ENCODE peak calls at places on chromosomes 7 and 10, in four cellular contexts. E, K, A and Y are unnamed samples.

GRCh38 chr10:45044290-45044689 is 43.6 kb downstream of the ZNF22 start:
- DNase-seq in K (no peak), A (no peak), E (no peak), Y (no peak)

GRCh38 chr10:103278862-103279298 is 1.9 kb downstream of the INA start:
- DNase-seq in K (peak; percentile 29), E (peak; percentile 29), A (no peak), Y (peak; percentile 71)

GRCh38 chr10:119849031-119849789 is 23.4 kb downstream of the MCMBP start:
- DNase-seq in E (no peak), A (peak; percentile 42), K (no peak), Y (peak; percentile 39)

GRCh38 chr10:132784582-132785432 is 1.1 kb downstream of the NKX6-2 start:
- DNase-seq in K (no peak), A (no peak), E (no peak), Y (no peak)

GRCh38 chr7:104207731-104208420 is at the start of gene ORC5:
- DNase-seq in E (peak; percentile 54), K (peak; percentile 65), A (no peak), Y (peak; percentile 97)

GRCh38 chr10:88428442-88428841 is 154.7 kb downstream of the RNLS start:
- DNase-seq in K (no peak), A (no peak), E (no peak), Y (peak; percentile 67)

GRCh38 chr7:121932768-121933167 is 59.8 kb downstream of the PTPRZ1 start:
- DNase-seq in A (no peak), K (no peak), E (no peak), Y (no peak)

GRCh38 chr7:111788426-111788825 is 226.1 kb upstream of the IMMP2L start:
- DNase-seq in E (no peak), A (no peak), K (no peak), Y (no peak)

GRCh38 chr7:151710646-151711434 is 166.1 kb downstream of the PRKAG2 start:
- DNase-seq in A (no peak), E (no peak), K (no peak), Y (no peak)

GRCh38 chr10:29517352-29517923 is 117.3 kb downstream of the SVIL start:
- DNase-seq in K (peak; percentile 30), A (no peak), E (no peak), Y (peak; percentile 61)

GRCh38 chr7:154795437-154795836 is 207.5 kb downstream of the PAXIP1 start:
- DNase-seq in A (no peak), K (no peak), E (no peak), Y (no peak)

GRCh38 chr10:91558473-91558872 is 74.4 kb downstream of the PPP1R3C start:
- DNase-seq in A (no peak), E (no peak), K (no peak), Y (no peak)

GRCh38 chr10:109894516-109894915 is 28.8 kb downstream of the XPNPEP1 start:
- DNase-seq in K (peak; percentile 74), A (no peak), E (peak; percentile 90), Y (peak; percentile 83)

GRCh38 chr10:109893371-109893770 is 29.9 kb downstream of the XPNPEP1 start:
- DNase-seq in K (no peak), E (no peak), A (no peak), Y (no peak)

GRCh38 chr10:109892087-109892486 is 31.2 kb downstream of the XPNPEP1 start:
- DNase-seq in E (no peak), A (no peak), K (no peak), Y (no peak)

GRCh38 chr10:109891105-109891504 is 32.2 kb downstream of the XPNPEP1 start:
- DNase-seq in E (no peak), K (no peak), A (no peak), Y (peak; percentile 66)

GRCh38 chr10:109892885-109893284 is 30.4 kb downstream of the XPNPEP1 start:
- DNase-seq in A (no peak), E (no peak), K (peak; percentile 30), Y (peak; percentile 93)
- H3K27ac ChIP-seq in A (peak overlapping the region; percentile 54), E (peak overlapping the region; percentile 85), K (peak overlapping the region; percentile 59), Y (peak overlapping the region; percentile 65)

DNA sequence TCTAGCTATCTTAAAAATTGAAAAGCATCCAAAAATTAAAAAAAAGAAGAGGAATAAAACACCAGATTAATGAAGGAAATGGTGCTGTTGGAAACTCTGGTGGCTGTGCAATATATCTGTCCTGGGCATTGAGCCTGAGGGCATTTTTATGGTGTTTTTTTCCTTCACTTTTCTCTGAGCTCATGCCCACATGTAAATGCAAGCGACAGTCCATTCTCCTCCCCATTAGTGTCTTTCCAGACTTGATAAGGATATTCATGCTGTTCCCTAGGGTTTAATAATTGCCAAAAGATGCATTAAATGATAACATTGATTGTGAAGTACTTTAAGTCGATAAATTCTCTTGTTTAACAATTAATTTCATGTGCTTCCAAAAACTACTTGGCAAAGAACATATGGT is 384.6 kb downstream of the MDFIC start:
- DNase-seq in K (no peak), E (no peak), A (no peak), Y (no peak)
- H3K27ac ChIP-seq in K (no peak overlapping the region), E (no peak overlapping the region), A (no peak overlapping the region), Y (no peak overlapping the region)

GRCh38 chr7:18518555-18518954 is 23.0 kb downstream of the HDAC9 start:
- DNase-seq in K (no peak), E (no peak), A (no peak), Y (no peak)
- H3K27ac ChIP-seq in K (no peak overlapping the region), E (no peak overlapping the region), A (no peak overlapping the region), Y (no peak overlapping the region)

DNA sequence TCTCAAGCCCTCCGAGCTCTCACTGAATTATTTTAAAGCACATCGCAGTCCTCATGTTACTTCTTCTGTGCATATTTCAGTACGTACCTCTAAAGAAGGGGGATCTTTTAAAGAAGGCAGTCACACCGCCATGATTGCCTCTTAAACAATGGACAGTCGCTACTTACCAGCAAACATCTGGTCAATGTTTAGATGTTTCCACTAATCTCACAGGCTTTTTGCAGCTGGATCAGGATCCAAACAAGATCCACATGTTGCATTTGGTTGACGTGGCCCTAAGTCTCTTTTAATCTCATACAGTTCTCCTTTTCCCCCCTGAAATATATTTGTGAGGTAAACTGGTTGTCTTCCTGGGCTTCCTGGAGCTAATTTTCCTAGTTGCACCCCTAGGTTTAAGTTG is 50.0 kb downstream of the PRF1 start:
- DNase-seq in K (no peak), A (no peak), E (no peak), Y (no peak)
- H3K27ac ChIP-seq in K (no peak overlapping the region), A (no peak overlapping the region), E (no peak overlapping the region), Y (no peak overlapping the region)

DNA sequence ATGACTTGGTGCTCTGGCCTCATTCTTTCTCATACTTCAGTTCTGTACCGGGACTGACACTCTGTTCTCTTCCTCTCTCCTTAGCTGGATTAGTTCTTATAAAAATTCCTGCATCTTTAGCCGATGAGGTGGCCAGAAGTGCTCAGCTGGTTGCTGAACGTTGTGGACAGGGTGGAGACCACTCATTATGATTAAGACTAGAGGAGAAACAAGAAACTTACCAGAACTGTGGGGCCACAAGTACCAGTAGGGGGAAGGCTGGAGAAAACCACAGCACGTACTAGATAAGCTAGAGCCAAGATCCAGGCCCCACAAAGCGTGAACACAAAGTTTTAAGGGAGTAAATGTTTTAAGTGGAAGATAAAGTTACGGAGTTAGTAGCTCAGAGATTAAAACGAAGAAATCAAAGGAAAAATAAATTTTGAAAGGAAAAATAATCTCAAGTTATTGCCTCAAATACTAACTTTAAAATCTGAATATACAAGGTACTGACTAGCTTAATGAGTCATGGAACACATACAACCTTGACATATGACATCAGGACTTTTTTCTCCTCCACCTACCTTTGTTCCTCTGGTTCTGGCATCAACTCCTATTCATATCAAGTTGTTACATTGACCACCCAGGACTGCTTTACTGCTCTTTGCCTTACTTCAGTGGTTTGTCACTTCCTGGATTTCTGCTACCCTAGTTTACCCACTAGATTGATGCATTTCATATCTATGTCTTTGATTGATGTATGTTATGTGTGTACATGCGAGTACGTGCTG is 469.0 kb downstream of the TFEC start:
- DNase-seq in A (no peak), K (peak; percentile 24), E (no peak), Y (peak; percentile 88)
- H3K27ac ChIP-seq in A (no peak overlapping the region), K (no peak overlapping the region), E (no peak overlapping the region), Y (peak overlapping the region; percentile 55)

DNA sequence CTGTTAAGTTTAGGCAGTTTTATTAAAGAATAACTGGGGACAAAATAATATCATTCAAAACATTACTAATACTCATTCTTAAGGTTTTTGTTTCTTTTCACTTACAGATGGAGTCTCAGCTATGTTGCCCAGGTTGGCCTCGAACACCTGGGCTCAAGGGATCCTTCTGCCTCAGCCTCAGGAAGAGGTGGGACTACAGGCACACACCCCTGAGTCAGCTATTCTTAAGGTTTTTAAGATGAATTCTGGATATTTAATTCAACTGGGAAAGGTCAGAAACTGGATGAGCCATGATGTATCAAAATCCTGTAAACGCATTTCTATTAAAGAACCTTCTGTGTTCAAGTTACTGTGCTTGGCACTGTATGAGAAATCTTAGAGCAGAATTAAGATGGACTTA is 3.5 kb downstream of the OAT start:
- DNase-seq in A (no peak), K (no peak), E (no peak), Y (no peak)
- H3K27ac ChIP-seq in A (peak overlapping the region; percentile 97), K (no peak overlapping the region), E (peak overlapping the region; percentile 71), Y (peak overlapping the region; percentile 1)

GRCh38 chr10:58921366-58921947 is 255.0 kb upstream of the PHYHIPL start:
- DNase-seq in A (no peak), K (no peak), E (no peak), Y (no peak)
- H3K27ac ChIP-seq in A (no peak overlapping the region), K (no peak overlapping the region), E (no peak overlapping the region), Y (peak overlapping the region; percentile 77)

GRCh38 chr7:132400667-132401142 is 175.6 kb downstream of the PLXNA4 start:
- DNase-seq in E (peak; percentile 53), A (no peak), K (no peak), Y (peak; percentile 26)
- H3K27ac ChIP-seq in E (no peak overlapping the region), A (peak overlapping the region; percentile 78), K (no peak overlapping the region), Y (no peak overlapping the region)

GRCh38 chr7:92634924-92635519 is 44.8 kb upstream of the FAM133B start:
- DNase-seq in K (no peak), E (no peak), A (no peak), Y (peak; percentile 84)

GRCh38 chr7:92632791-92633190 is 42.6 kb upstream of the FAM133B start:
- DNase-seq in A (no peak), K (no peak), E (no peak), Y (no peak)

GRCh38 chr7:92635538-92635937 is 45.3 kb upstream of the FAM133B start:
- DNase-seq in A (no peak), E (no peak), K (no peak), Y (no peak)

GRCh38 chr7:92633211-92633906 is 43.2 kb upstream of the FAM133B start:
- DNase-seq in E (peak; percentile 28), K (no peak), A (no peak), Y (peak; percentile 96)

GRCh38 chr7:92634125-92634710 is 44.0 kb upstream of the FAM133B start:
- DNase-seq in E (no peak), A (no peak), K (no peak), Y (no peak)
- H3K27ac ChIP-seq in E (no peak overlapping the region), A (peak overlapping the region; percentile 62), K (no peak overlapping the region), Y (peak overlapping the region; percentile 62)